ENCODE peak calls at places on chromosomes 3 and 15, in seven cellular contexts. H, Y, B, D, Q, M and K are unnamed samples.

GRCh38 chr3:38960953-38961622 is 90.7 kb downstream of the SCN11A start:
- DNase-seq in H (peak), Y (no peak), B (peak), D (peak), Q (peak), M (no peak), K (peak)

GRCh38 chr3:170692720-170693119 is 106.8 kb upstream of the SLC7A14 start:
- DNase-seq in H (no peak), Y (no peak), B (no peak), D (no peak), Q (no peak), M (no peak), K (no peak)

GRCh38 chr3:50515565-50516047 is 12.2 kb upstream of the CACNA2D2 start:
- DNase-seq in H (no peak), Y (no peak), B (no peak), D (no peak), Q (no peak), M (no peak), K (no peak)

GRCh38 chr3:187136347-187136746 is 2.9 kb downstream of the RPL39L start:
- DNase-seq in H (no peak), Y (no peak), B (no peak), D (no peak), Q (no peak), M (no peak), K (no peak)

GRCh38 chr3:146187334-146187950 is 26.5 kb upstream of the PLOD2 start:
- DNase-seq in H (peak), Y (no peak), B (peak), D (no peak), Q (no peak), M (no peak), K (no peak)

GRCh38 chr15:44319385-44319784 is 30.9 kb downstream of the GOLM2 start:
- DNase-seq in H (no peak), Y (no peak), B (no peak), D (peak), Q (peak), M (no peak), K (no peak)

GRCh38 chr15:76903251-76903681 is 1.9 kb downstream of the SCAPER start:
- DNase-seq in H (no peak), Y (no peak), B (peak), D (peak), Q (peak), M (no peak), K (peak)

GRCh38 chr3:53269888-53270880 is 14.4 kb upstream of the TKT start:
- DNase-seq in H (peak), Y (peak), B (peak), D (peak), Q (no peak), M (peak), K (peak)

GRCh38 chr3:10322355-10322715 is 1.4 kb upstream of the SEC13 start:
- DNase-seq in H (no peak), Y (no peak), B (no peak), D (no peak), Q (no peak), M (no peak), K (no peak)

GRCh38 chr3:149643482-149643798 is 14.4 kb downstream of the WWTR1 start:
- DNase-seq in H (no peak), Y (no peak), B (no peak), D (no peak), Q (no peak), M (no peak), K (no peak)

GRCh38 chr3:13896473-13897154 is 16.7 kb upstream of the WNT7A start:
- DNase-seq in H (peak), Y (no peak), B (peak), D (peak), Q (peak), M (no peak), K (peak)

GRCh38 chr3:10437995-10438901 is 67.1 kb downstream of the ATP2B2 start:
- DNase-seq in H (no peak), Y (no peak), B (no peak), D (no peak), Q (no peak), M (no peak), K (peak)

GRCh38 chr3:100988080-100988479 is 5.1 kb downstream of the ABI3BP start:
- DNase-seq in H (no peak), Y (no peak), B (no peak), D (no peak), Q (no peak), M (no peak), K (no peak)

GRCh38 chr15:80323285-80323684 is 71.3 kb upstream of the CTXND1 start:
- DNase-seq in H (no peak), Y (no peak), B (no peak), D (no peak), Q (no peak), M (no peak), K (no peak)

GRCh38 chr3:148106062-148106461 is 591.6 kb upstream of the AGTR1 start:
- DNase-seq in H (no peak), Y (no peak), B (no peak), D (no peak), Q (no peak), M (no peak), K (no peak)

GRCh38 chr3:31252216-31253185 is 280.2 kb upstream of the STT3B start:
- DNase-seq in H (no peak), Y (no peak), B (no peak), D (no peak), Q (no peak), M (no peak), K (no peak)

GRCh38 chr3:83251490-83251889 is 1490.0 kb upstream of the GBE1 start:
- DNase-seq in H (no peak), Y (no peak), B (no peak), D (no peak), Q (no peak), M (no peak), K (no peak)

GRCh38 chr3:123193448-123194101 is 8.2 kb upstream of the SEC22A start:
- DNase-seq in H (no peak), Y (no peak), B (no peak), D (no peak), Q (no peak), M (no peak), K (no peak)

GRCh38 chr3:101816215-101817149 is 32.8 kb upstream of the NFKBIZ start:
- DNase-seq in H (no peak), Y (no peak), B (no peak), D (no peak), Q (no peak), M (no peak), K (no peak)

GRCh38 chr3:183224581-183224980 is 28.5 kb upstream of the B3GNT5 start:
- DNase-seq in H (no peak), Y (no peak), B (no peak), D (no peak), Q (no peak), M (no peak), K (no peak)

GRCh38 chr3:129602730-129603560 is 3.5 kb downstream of the PLXND1 start:
- DNase-seq in H (no peak), Y (no peak), B (no peak), D (no peak), Q (no peak), M (peak), K (peak)

GRCh38 chr15:76954744-76955143 is 23.2 kb downstream of the RCN2 start:
- DNase-seq in H (no peak), Y (no peak), B (no peak), D (no peak), Q (no peak), M (no peak), K (peak)

GRCh38 chr15:74245342-74245931 is 9.3 kb downstream of the CCDC33 start:
- DNase-seq in H (peak), Y (peak), B (peak), D (no peak), Q (no peak), M (no peak), K (no peak)

GRCh38 chr3:184808021-184808420 is 3.9 kb upstream of the VPS8 start:
- DNase-seq in H (no peak), Y (no peak), B (no peak), D (no peak), Q (no peak), M (no peak), K (peak)

GRCh38 chr15:26294062-26294689 is 431.0 kb upstream of the ATP10A start:
- DNase-seq in H (no peak), Y (no peak), B (no peak), D (no peak), Q (no peak), M (no peak), K (no peak)

GRCh38 chr15:58393196-58393790 is 38.5 kb upstream of the LIPC start:
- DNase-seq in H (no peak), Y (no peak), B (no peak), D (no peak), Q (no peak), M (no peak), K (no peak)

GRCh38 chr3:186772886-186773417 is 10.4 kb upstream of the EIF4A2 start:
- DNase-seq in H (peak), Y (peak), B (no peak), D (peak), Q (peak), M (peak), K (no peak)

GRCh38 chr3:23600178-23600577 is 205.6 kb upstream of the UBE2E1 start:
- DNase-seq in H (peak), Y (no peak), B (no peak), D (no peak), Q (no peak), M (no peak), K (peak)

GRCh38 chr3:174883881-174884675 is 24.9 kb downstream of the NAALADL2 start:
- DNase-seq in H (no peak), Y (no peak), B (no peak), D (no peak), Q (no peak), M (no peak), K (no peak)

GRCh38 chr15:50816191-50816590 is 50.7 kb upstream of the SPPL2A start:
- DNase-seq in H (no peak), Y (no peak), B (no peak), D (no peak), Q (no peak), M (no peak), K (peak)

GRCh38 chr15:27414168-27414870 is 443.3 kb downstream of the GABRG3 start:
- DNase-seq in H (no peak), Y (no peak), B (no peak), D (no peak), Q (no peak), M (no peak), K (peak)

GRCh38 chr3:151562901-151563300 is 102.0 kb upstream of the IGSF10 start:
- DNase-seq in H (no peak), Y (no peak), B (no peak), D (no peak), Q (no peak), M (no peak), K (no peak)